ENCODE peak calls at places on chromosomes 2 and 18, in four cellular contexts. H is Panc1, U is K562, E is HepG2. A is an unnamed sample.
A peak's percentile ranks its signal among the peaks of the same experiment; 100 is the strongest.

GRCh38 chr2:20448246-20449046 is 1.6 kb downstream of the RHOB start:
- DNase-seq in U (no peak), H (no peak), E (no peak), A (no peak)

GRCh38 chr2:30354621-30355020 is 92.4 kb upstream of the LCLAT1 start:
- DNase-seq in H (no peak), E (no peak), U (peak; percentile 17), A (no peak)

GRCh38 chr2:207189040-207189439 is 23.3 kb upstream of the KLF7 start:
- DNase-seq in U (no peak), E (no peak), H (no peak), A (no peak)

GRCh38 chr2:110718382-110718781 is 14.0 kb upstream of the ACOXL start:
- DNase-seq in U (no peak), E (no peak), H (no peak), A (no peak)

GRCh38 chr2:45344502-45344901 is 266.6 kb downstream of the SRBD1 start:
- DNase-seq in H (no peak), E (no peak), U (no peak), A (no peak)

GRCh38 chr2:190607657-190608357 is 41.1 kb upstream of the NAB1 start:
- DNase-seq in E (no peak), H (peak; percentile 74), U (no peak), A (peak; percentile 91)

GRCh38 chr2:133143649-133144048 is 424.6 kb downstream of the NCKAP5 start:
- DNase-seq in U (no peak), H (no peak), E (no peak), A (no peak)

GRCh38 chr2:69366-70344 is 23.4 kb upstream of the FAM110C start:
- DNase-seq in U (peak; percentile 21), H (no peak), E (peak; percentile 16), A (no peak)

GRCh38 chr18:38369772-38370690 is 804.4 kb upstream of the CELF4 start:
- DNase-seq in E (no peak), H (no peak), U (no peak), A (no peak)

GRCh38 chr18:60892855-60893254 is 440.4 kb upstream of the CDH20 start:
- DNase-seq in U (no peak), E (peak; percentile 45), H (no peak), A (peak; percentile 41)

GRCh38 chr18:35076126-35076525 is 34.9 kb downstream of the MAPRE2 start:
- DNase-seq in H (no peak), E (no peak), U (no peak), A (no peak)

GRCh38 chr2:237232166-237232565 is 146.5 kb downstream of the COPS8 start:
- DNase-seq in E (no peak), H (no peak), U (no peak), A (no peak)

GRCh38 chr18:59697236-59697932 is at the start of gene CCBE1:
- DNase-seq in E (no peak), H (no peak), U (peak; percentile 60), A (peak; percentile 29)

GRCh38 chr2:3483986-3484960 is 35.1 kb downstream of the ADI1 start:
- DNase-seq in U (no peak), E (no peak), H (no peak), A (no peak)

GRCh38 chr2:216775043-216775453 is 79.7 kb upstream of the IGFBP5 start:
- DNase-seq in U (peak; percentile 73), E (peak; percentile 76), H (no peak), A (peak; percentile 4)

GRCh38 chr2:30514134-30514860 is 67.3 kb downstream of the LCLAT1 start:
- DNase-seq in U (no peak), H (no peak), E (peak; percentile 15), A (no peak)

GRCh38 chr2:39981877-39982276 is 202.8 kb upstream of the THUMPD2 start:
- DNase-seq in U (no peak), H (no peak), E (no peak), A (no peak)

GRCh38 chr2:211447545-211447944 is 891.1 kb downstream of the CPS1 start:
- DNase-seq in H (no peak), U (no peak), E (no peak), A (no peak)

GRCh38 chr2:7419814-7420213 is 502.6 kb downstream of the RNF144A start:
- DNase-seq in E (no peak), H (no peak), U (no peak), A (no peak)

GRCh38 chr2:136787970-136788369 is 22.6 kb downstream of the THSD7B start:
- DNase-seq in U (no peak), E (no peak), H (no peak), A (no peak)

GRCh38 chr2:121804340-121804739 is 48.9 kb downstream of the TSN start:
- DNase-seq in U (no peak), H (no peak), E (no peak), A (no peak)

GRCh38 chr2:219562049-219563020 is 9.0 kb downstream of the OBSL1 start:
- DNase-seq in E (peak; percentile 64), H (no peak), U (no peak), A (no peak)

GRCh38 chr2:176080540-176081355 is 3.0 kb downstream of the EVX2 start:
- DNase-seq in U (no peak), H (no peak), E (no peak), A (no peak)

GRCh38 chr2:128640847-128641360 is 322.2 kb upstream of the HS6ST1 start:
- DNase-seq in H (no peak), E (no peak), U (no peak), A (no peak)

GRCh38 chr2:77768508-77768907 is 246.3 kb upstream of the LRRTM4 start:
- DNase-seq in U (no peak), H (no peak), E (no peak), A (no peak)

GRCh38 chr2:74524955-74525716 is 895 bp downstream of the DQX1 start:
- DNase-seq in U (no peak), E (no peak), H (no peak), A (no peak)

GRCh38 chr2:174546519-174547506 is 50.8 kb downstream of the WIPF1 start:
- DNase-seq in H (no peak), U (peak; percentile 38), E (peak; percentile 38), A (peak; percentile 29)

GRCh38 chr18:68991281-68991680 is 193.4 kb downstream of the CCDC102B start:
- DNase-seq in H (no peak), E (no peak), U (no peak), A (no peak)

GRCh38 chr18:46220116-46220515 is 115.9 kb downstream of the HAUS1 start:
- DNase-seq in E (no peak), H (no peak), U (no peak), A (no peak)
- TF ChIP-seq TCF7L2 in E (no peak), H (no peak), U (no peak), A (no peak)

GRCh38 chr18:48930926-48931325 is 19.8 kb downstream of the SMAD7 start:
- DNase-seq in E (no peak), U (no peak), H (no peak), A (no peak)

GRCh38 chr18:48929212-48929612 is 21.6 kb downstream of the SMAD7 start:
- DNase-seq in H (no peak), U (no peak), E (no peak), A (no peak)

GRCh38 chr18:48929951-48930713 is 20.6 kb downstream of the SMAD7 start:
- DNase-seq in H (no peak), E (peak; percentile 99), U (no peak), A (no peak)

GRCh38 chr18:48927286-48928080 is 23.3 kb downstream of the SMAD7 start:
- DNase-seq in H (no peak), E (no peak), U (no peak), A (no peak)

GRCh38 chr18:48928787-48929186 is 22.0 kb downstream of the SMAD7 start:
- DNase-seq in H (no peak), U (no peak), E (peak; percentile 65), A (no peak)
- TF ChIP-seq TCF7L2 in H (no peak), U (no peak), E (no peak), A (no peak)

GRCh38 chr2:46650556-46651001 is 171.2 kb downstream of the TMEM247 start:
- DNase-seq in U (peak; percentile 69), E (peak; percentile 82), H (peak; percentile 75), A (peak; percentile 77)
- TF ChIP-seq TCF7L2 in U (no peak), E (no peak), H (no peak), A (no peak)

DNA sequence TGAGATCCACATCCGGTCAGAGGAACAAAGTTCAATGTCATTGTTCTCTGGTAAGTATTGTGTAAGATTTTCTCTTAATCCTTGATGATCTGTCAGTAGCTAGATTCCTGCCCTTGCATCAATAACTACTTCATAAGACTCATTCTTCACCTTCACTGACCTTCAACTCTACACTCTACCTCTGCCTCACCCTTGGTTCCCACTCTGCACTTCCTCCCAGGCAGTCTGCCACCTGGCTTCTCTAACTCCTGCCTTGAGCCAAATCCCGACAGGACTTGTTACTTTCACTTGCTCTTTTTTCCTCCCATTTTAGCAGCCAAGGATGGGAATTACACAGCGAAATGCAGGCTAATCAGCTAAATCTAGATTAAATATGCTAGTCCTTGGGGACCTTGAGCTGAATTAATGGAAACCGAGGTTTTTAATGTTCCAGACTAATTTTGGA is 190.7 kb downstream of the DLGAP1 start:
- DNase-seq in U (no peak), H (no peak), E (no peak), A (no peak)
- TF ChIP-seq TCF7L2 in U (no peak), H (no peak), E (no peak), A (no peak)

DNA sequence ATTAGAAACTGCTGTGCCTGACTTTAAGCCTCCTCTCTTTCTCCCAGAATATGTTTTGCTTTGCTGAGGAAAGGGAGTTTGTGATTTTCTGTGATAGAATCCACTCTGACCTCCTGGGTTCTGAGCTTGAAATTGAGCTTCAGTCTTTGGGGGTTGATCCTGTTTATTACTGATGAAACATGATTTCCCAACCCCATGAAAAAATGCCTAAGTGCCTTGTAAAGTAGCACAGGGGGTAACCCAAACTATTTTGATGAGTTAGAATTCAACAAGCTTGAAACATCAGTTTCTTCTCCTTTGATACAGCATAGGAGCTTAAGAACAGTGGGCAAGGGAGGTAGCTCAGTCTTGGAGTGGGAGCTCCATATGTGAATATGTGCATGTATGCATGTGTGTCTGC is 364.7 kb downstream of the OSR1 start:
- DNase-seq in H (no peak), E (no peak), U (no peak), A (no peak)
- TF ChIP-seq TCF7L2 in H (no peak), E (no peak), U (no peak), A (no peak)

A was measured in HCT116.